ENCODE peak calls at places on chromosomes 7 and 10, in five cellular contexts. One of them, this sample, is unnamed.

GRCh38 chr10:27819781-27820531 is 74.3 kb upstream of the MKX start:
- DNase-seq in amniotic stem cell: no peak
- DNase-seq in stimulated activated CD8-positive, alpha-beta memory T cell treated with anti-CD3 and anti-CD28 coated beads, Interleukin-4, amount 100 ng/mL, for 48 hours: no peak
- DNase-seq in brain microvascular endothelial cell: peak; percentile 84
- DNase-seq in KBM-7: no peak
- DNase-seq in this sample: peak; percentile 45

GRCh38 chr10:122847782-122848604 is 2.3 kb upstream of the CUZD1 start:
- DNase-seq in amniotic stem cell: no peak
- DNase-seq in stimulated activated CD8-positive, alpha-beta memory T cell treated with anti-CD3 and anti-CD28 coated beads, Interleukin-4, amount 100 ng/mL, for 48 hours: no peak
- DNase-seq in brain microvascular endothelial cell: no peak
- DNase-seq in KBM-7: peak; percentile 72
- DNase-seq in this sample: no peak

GRCh38 chr10:129788211-129788610 is 175.9 kb downstream of the EBF3 start:
- DNase-seq in amniotic stem cell: no peak
- DNase-seq in stimulated activated CD8-positive, alpha-beta memory T cell treated with anti-CD3 and anti-CD28 coated beads, Interleukin-4, amount 100 ng/mL, for 48 hours: no peak
- DNase-seq in brain microvascular endothelial cell: no peak
- DNase-seq in KBM-7: no peak
- DNase-seq in this sample: no peak

GRCh38 chr7:36605261-36605660 is 119.0 kb downstream of the AOAH start:
- DNase-seq in amniotic stem cell: no peak
- DNase-seq in stimulated activated CD8-positive, alpha-beta memory T cell treated with anti-CD3 and anti-CD28 coated beads, Interleukin-4, amount 100 ng/mL, for 48 hours: no peak
- DNase-seq in brain microvascular endothelial cell: no peak
- DNase-seq in KBM-7: no peak
- DNase-seq in this sample: no peak

GRCh38 chr7:147885906-147886305 is 704.7 kb upstream of the C7orf33 start:
- DNase-seq in amniotic stem cell: no peak
- DNase-seq in stimulated activated CD8-positive, alpha-beta memory T cell treated with anti-CD3 and anti-CD28 coated beads, Interleukin-4, amount 100 ng/mL, for 48 hours: no peak
- DNase-seq in brain microvascular endothelial cell: no peak
- DNase-seq in KBM-7: no peak
- DNase-seq in this sample: no peak

GRCh38 chr10:113381906-113382562 is 170.8 kb upstream of the HABP2 start:
- DNase-seq in amniotic stem cell: peak; percentile 24
- DNase-seq in stimulated activated CD8-positive, alpha-beta memory T cell treated with anti-CD3 and anti-CD28 coated beads, Interleukin-4, amount 100 ng/mL, for 48 hours: no peak
- DNase-seq in brain microvascular endothelial cell: peak; percentile 81
- DNase-seq in KBM-7: peak; percentile 65
- DNase-seq in this sample: no peak

GRCh38 chr7:43721193-43721806 is 8.0 kb downstream of the COA1 start:
- DNase-seq in amniotic stem cell: peak; percentile 48
- DNase-seq in stimulated activated CD8-positive, alpha-beta memory T cell treated with anti-CD3 and anti-CD28 coated beads, Interleukin-4, amount 100 ng/mL, for 48 hours: no peak
- DNase-seq in brain microvascular endothelial cell: peak; percentile 27
- DNase-seq in KBM-7: peak; percentile 53
- DNase-seq in this sample: no peak

GRCh38 chr7:128053023-128053422 is 21.8 kb upstream of the LRRC4 start:
- DNase-seq in amniotic stem cell: no peak
- DNase-seq in stimulated activated CD8-positive, alpha-beta memory T cell treated with anti-CD3 and anti-CD28 coated beads, Interleukin-4, amount 100 ng/mL, for 48 hours: no peak
- DNase-seq in brain microvascular endothelial cell: no peak
- DNase-seq in KBM-7: peak; percentile 56
- DNase-seq in this sample: no peak

GRCh38 chr7:5695037-5695708 is 86.3 kb downstream of the RNF216 start:
- DNase-seq in amniotic stem cell: peak; percentile 74
- DNase-seq in stimulated activated CD8-positive, alpha-beta memory T cell treated with anti-CD3 and anti-CD28 coated beads, Interleukin-4, amount 100 ng/mL, for 48 hours: peak; percentile 79
- DNase-seq in brain microvascular endothelial cell: peak; percentile 85
- DNase-seq in KBM-7: peak; percentile 27
- DNase-seq in this sample: no peak

GRCh38 chr7:130814753-130815152 is 80.7 kb upstream of the KLF14 start:
- DNase-seq in amniotic stem cell: no peak
- DNase-seq in stimulated activated CD8-positive, alpha-beta memory T cell treated with anti-CD3 and anti-CD28 coated beads, Interleukin-4, amount 100 ng/mL, for 48 hours: no peak
- DNase-seq in brain microvascular endothelial cell: peak; percentile 23
- DNase-seq in KBM-7: peak; percentile 35
- DNase-seq in this sample: peak; percentile 20

GRCh38 chr10:26780106-26780792 is 80.5 kb downstream of the ABI1 start:
- DNase-seq in amniotic stem cell: no peak
- DNase-seq in stimulated activated CD8-positive, alpha-beta memory T cell treated with anti-CD3 and anti-CD28 coated beads, Interleukin-4, amount 100 ng/mL, for 48 hours: no peak
- DNase-seq in brain microvascular endothelial cell: no peak
- DNase-seq in KBM-7: no peak
- DNase-seq in this sample: no peak

GRCh38 chr7:40204581-40204980 is 69.8 kb downstream of the SUGCT start:
- DNase-seq in amniotic stem cell: no peak
- DNase-seq in stimulated activated CD8-positive, alpha-beta memory T cell treated with anti-CD3 and anti-CD28 coated beads, Interleukin-4, amount 100 ng/mL, for 48 hours: no peak
- DNase-seq in brain microvascular endothelial cell: no peak
- DNase-seq in KBM-7: no peak
- DNase-seq in this sample: no peak

GRCh38 chr7:140350056-140350455 is 48.3 kb downstream of the SLC37A3 start:
- DNase-seq in amniotic stem cell: no peak
- DNase-seq in stimulated activated CD8-positive, alpha-beta memory T cell treated with anti-CD3 and anti-CD28 coated beads, Interleukin-4, amount 100 ng/mL, for 48 hours: no peak
- DNase-seq in brain microvascular endothelial cell: no peak
- DNase-seq in KBM-7: no peak
- DNase-seq in this sample: no peak

GRCh38 chr7:98520356-98520932 is 96.6 kb upstream of the NPTX2 start:
- DNase-seq in amniotic stem cell: no peak
- DNase-seq in stimulated activated CD8-positive, alpha-beta memory T cell treated with anti-CD3 and anti-CD28 coated beads, Interleukin-4, amount 100 ng/mL, for 48 hours: peak; percentile 31
- DNase-seq in brain microvascular endothelial cell: no peak
- DNase-seq in KBM-7: no peak
- DNase-seq in this sample: no peak

GRCh38 chr7:36029846-36030510 is 123.1 kb upstream of the EEPD1 start:
- DNase-seq in amniotic stem cell: no peak
- DNase-seq in stimulated activated CD8-positive, alpha-beta memory T cell treated with anti-CD3 and anti-CD28 coated beads, Interleukin-4, amount 100 ng/mL, for 48 hours: no peak
- DNase-seq in brain microvascular endothelial cell: no peak
- DNase-seq in KBM-7: no peak
- DNase-seq in this sample: no peak

GRCh38 chr10:110527731-110528171 is 30.0 kb downstream of the DUSP5 start:
- DNase-seq in amniotic stem cell: no peak
- DNase-seq in stimulated activated CD8-positive, alpha-beta memory T cell treated with anti-CD3 and anti-CD28 coated beads, Interleukin-4, amount 100 ng/mL, for 48 hours: no peak
- DNase-seq in brain microvascular endothelial cell: no peak
- DNase-seq in KBM-7: no peak
- DNase-seq in this sample: no peak

GRCh38 chr10:28738200-28738599 is 60.9 kb downstream of the BAMBI start:
- DNase-seq in amniotic stem cell: no peak
- DNase-seq in stimulated activated CD8-positive, alpha-beta memory T cell treated with anti-CD3 and anti-CD28 coated beads, Interleukin-4, amount 100 ng/mL, for 48 hours: peak; percentile 27
- DNase-seq in brain microvascular endothelial cell: no peak
- DNase-seq in KBM-7: peak; percentile 13
- DNase-seq in this sample: no peak

GRCh38 chr7:106071356-106071998 is 40.6 kb downstream of the SYPL1 start:
- DNase-seq in amniotic stem cell: no peak
- DNase-seq in stimulated activated CD8-positive, alpha-beta memory T cell treated with anti-CD3 and anti-CD28 coated beads, Interleukin-4, amount 100 ng/mL, for 48 hours: peak; percentile 56
- DNase-seq in brain microvascular endothelial cell: no peak
- DNase-seq in KBM-7: peak; percentile 94
- DNase-seq in this sample: no peak

GRCh38 chr10:80122110-80122710 is 10.3 kb upstream of the PLAC9 start:
- DNase-seq in amniotic stem cell: no peak
- DNase-seq in stimulated activated CD8-positive, alpha-beta memory T cell treated with anti-CD3 and anti-CD28 coated beads, Interleukin-4, amount 100 ng/mL, for 48 hours: no peak
- DNase-seq in brain microvascular endothelial cell: no peak
- DNase-seq in KBM-7: no peak
- DNase-seq in this sample: no peak

This sample was measured in adrenal gland.